ENCODE peak calls at places on chromosomes 3 and 15, in four cellular contexts. One of them, this sample, is unnamed.

GRCh38 chr3:155194973-155195372 is 98.5 kb downstream of the STRIT1 start:
- DNase-seq in H1: no peak
- DNase-seq in GM12878: no peak
- DNase-seq in K562: no peak
- DNase-seq in this sample: no peak

GRCh38 chr3:96201463-96201862 is 612.9 kb upstream of the EPHA6 start:
- DNase-seq in K562: no peak
- DNase-seq in H1: no peak
- DNase-seq in GM12878: no peak
- DNase-seq in this sample: no peak

GRCh38 chr3:113532698-113533533 is 561 bp downstream of the SIDT1 start:
- DNase-seq in H1: peak
- DNase-seq in GM12878: no peak
- DNase-seq in K562: no peak
- DNase-seq in this sample: no peak

GRCh38 chr15:73265536-73266153 is 103.1 kb downstream of the HCN4 start:
- DNase-seq in H1: peak
- DNase-seq in GM12878: no peak
- DNase-seq in K562: peak
- DNase-seq in this sample: peak

GRCh38 chr15:31345606-31346366 is 19.2 kb downstream of the KLF13 start:
- DNase-seq in GM12878: no peak
- DNase-seq in K562: no peak
- DNase-seq in H1: no peak
- DNase-seq in this sample: no peak

GRCh38 chr15:96331141-96331941 is 841 bp downstream of the NR2F2 start:
- DNase-seq in K562: peak
- DNase-seq in H1: peak
- DNase-seq in GM12878: no peak
- DNase-seq in this sample: no peak

GRCh38 chr15:31330836-31331235 is 4.2 kb downstream of the KLF13 start:
- DNase-seq in GM12878: no peak
- DNase-seq in K562: no peak
- DNase-seq in H1: no peak
- DNase-seq in this sample: no peak

GRCh38 chr3:50156991-50157493 is 1.9 kb downstream of the SEMA3F start:
- DNase-seq in GM12878: no peak
- DNase-seq in K562: peak
- DNase-seq in H1: peak
- DNase-seq in this sample: no peak

GRCh38 chr3:144629413-144629812 is 657.8 kb downstream of the DIPK2A start:
- DNase-seq in K562: no peak
- DNase-seq in H1: no peak
- DNase-seq in GM12878: no peak
- DNase-seq in this sample: no peak

GRCh38 chr3:183265157-183265642 is 12.1 kb downstream of the B3GNT5 start:
- DNase-seq in K562: no peak
- DNase-seq in H1: no peak
- DNase-seq in GM12878: no peak
- DNase-seq in this sample: no peak

DNA sequence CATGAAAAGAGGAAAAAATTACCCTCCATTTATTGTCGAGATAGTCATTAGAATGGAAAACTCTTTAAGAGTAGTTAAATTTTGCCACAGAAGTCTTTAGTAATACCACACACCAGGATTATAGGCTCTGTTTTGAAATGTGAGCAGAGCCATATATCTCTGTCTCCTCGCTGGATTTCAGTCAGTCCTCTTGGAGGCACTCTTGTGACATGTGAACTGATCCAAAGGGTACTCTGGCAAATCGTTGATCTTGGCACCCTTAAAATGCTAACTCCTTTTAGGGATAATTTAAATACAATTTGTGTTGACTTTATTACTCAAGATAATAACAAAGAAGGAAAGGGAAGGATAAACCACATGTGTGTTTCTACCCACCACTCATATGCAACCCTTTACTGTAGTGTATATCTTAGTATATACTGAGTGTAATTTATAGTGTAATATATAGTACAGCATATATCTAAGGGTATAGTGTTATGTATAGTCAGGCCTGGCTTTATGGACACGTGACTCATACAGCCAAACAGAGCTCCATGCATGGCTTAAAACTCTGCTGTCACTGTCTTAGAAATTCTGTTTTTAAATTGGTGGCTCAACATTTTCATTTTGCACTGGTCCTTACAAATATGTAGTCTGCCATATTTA is 12.3 kb upstream of the KPNA4 start:
- DNase-seq in GM12878: no peak
- DNase-seq in H1: no peak
- DNase-seq in K562: no peak
- DNase-seq in this sample: peak
- TF ChIP-seq CBX5 in GM12878: no peak
- TF ChIP-seq CBX5 in H1: no peak
- TF ChIP-seq CBX5 in K562: no peak
- TF ChIP-seq CBX5 in this sample: no peak

DNA sequence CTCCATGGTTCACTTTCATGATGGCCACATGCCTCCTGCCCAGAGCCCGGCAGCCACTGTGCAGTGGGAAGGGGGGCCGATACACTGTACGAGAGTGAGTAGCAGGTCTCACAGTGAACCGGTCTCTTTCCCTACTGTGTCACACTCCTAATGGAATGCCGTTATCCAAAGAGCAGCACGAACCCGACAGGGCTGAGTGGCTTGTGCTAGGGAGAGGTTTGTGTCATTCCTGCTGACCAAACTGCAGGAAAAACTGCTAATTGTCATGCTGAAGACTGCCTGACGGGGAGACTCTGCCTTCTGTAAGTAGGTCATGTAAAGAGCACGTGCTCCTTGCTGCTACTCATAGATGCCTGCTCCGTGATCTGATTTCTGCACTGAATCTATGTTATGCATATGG is 105.1 kb downstream of the ARPP21 start:
- DNase-seq in H1: no peak
- DNase-seq in K562: no peak
- DNase-seq in GM12878: no peak
- DNase-seq in this sample: no peak
- TF ChIP-seq CBX5 in H1: no peak
- TF ChIP-seq CBX5 in K562: no peak
- TF ChIP-seq CBX5 in GM12878: no peak
- TF ChIP-seq CBX5 in this sample: no peak

DNA sequence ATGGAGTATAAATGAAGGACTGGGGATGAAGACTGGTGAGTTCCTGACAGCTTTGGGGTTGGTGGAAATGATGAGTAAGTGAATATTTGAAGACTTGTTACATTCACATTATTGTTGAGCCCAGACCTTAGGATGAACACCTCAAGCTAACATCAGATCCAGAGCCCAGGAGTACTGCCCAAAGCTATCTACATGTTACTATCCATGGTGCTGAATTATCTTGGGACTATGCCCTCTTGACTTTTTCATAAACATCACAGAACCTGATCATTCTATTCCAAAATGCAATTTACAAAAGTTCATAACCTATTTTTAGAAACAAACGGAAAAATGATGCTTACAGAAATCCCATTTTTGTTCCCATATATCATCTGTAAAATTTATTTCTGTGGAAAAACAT is 613.3 kb downstream of the TUSC7 start:
- DNase-seq in K562: no peak
- DNase-seq in GM12878: no peak
- DNase-seq in H1: no peak
- DNase-seq in this sample: no peak
- TF ChIP-seq CBX5 in K562: no peak
- TF ChIP-seq CBX5 in GM12878: no peak
- TF ChIP-seq CBX5 in H1: no peak
- TF ChIP-seq CBX5 in this sample: no peak

GRCh38 chr15:60052796-60053195 is 48.7 kb downstream of the FOXB1 start:
- DNase-seq in K562: no peak
- DNase-seq in H1: no peak
- DNase-seq in GM12878: no peak
- DNase-seq in this sample: no peak
- TF ChIP-seq CBX5 in K562: no peak
- TF ChIP-seq CBX5 in H1: no peak
- TF ChIP-seq CBX5 in GM12878: no peak
- TF ChIP-seq CBX5 in this sample: no peak

GRCh38 chr3:109257269-109257668 is 59.0 kb downstream of the DPPA2 start:
- DNase-seq in GM12878: no peak
- DNase-seq in H1: no peak
- DNase-seq in K562: no peak
- DNase-seq in this sample: no peak
- TF ChIP-seq CBX5 in GM12878: no peak
- TF ChIP-seq CBX5 in H1: no peak
- TF ChIP-seq CBX5 in K562: no peak
- TF ChIP-seq CBX5 in this sample: no peak

GRCh38 chr3:156305672-156306071 is 185.3 kb downstream of the KCNAB1 start:
- DNase-seq in GM12878: no peak
- DNase-seq in H1: no peak
- DNase-seq in K562: no peak
- DNase-seq in this sample: no peak

GRCh38 chr3:156304406-156304805 is 184.0 kb downstream of the KCNAB1 start:
- DNase-seq in K562: no peak
- DNase-seq in H1: no peak
- DNase-seq in GM12878: no peak
- DNase-seq in this sample: no peak

GRCh38 chr3:156300929-156301806 is 180.8 kb downstream of the KCNAB1 start:
- DNase-seq in GM12878: no peak
- DNase-seq in K562: no peak
- DNase-seq in H1: no peak
- DNase-seq in this sample: no peak

GRCh38 chr3:156300373-156300772 is 180.0 kb downstream of the KCNAB1 start:
- DNase-seq in H1: no peak
- DNase-seq in GM12878: no peak
- DNase-seq in K562: no peak
- DNase-seq in this sample: no peak

DNA sequence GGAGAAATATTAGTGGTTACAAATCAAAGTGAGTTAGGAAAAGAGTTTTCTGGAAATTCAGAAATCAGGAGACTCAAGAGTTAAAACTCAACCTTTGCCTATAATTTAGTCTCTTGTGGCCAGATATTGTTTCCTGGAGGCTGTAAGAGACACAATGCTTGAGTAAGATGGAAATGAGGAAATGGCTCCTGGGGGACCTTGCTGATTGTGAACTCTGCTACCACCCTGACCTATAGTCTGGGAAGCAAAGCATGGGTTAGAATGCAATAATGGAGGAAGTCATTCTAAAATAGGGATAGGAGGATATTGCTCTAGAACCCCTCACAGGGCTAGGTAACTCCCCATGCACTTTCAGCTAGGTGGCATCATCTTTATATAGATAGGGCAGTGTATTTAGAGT is 182.9 kb downstream of the KCNAB1 start:
- DNase-seq in K562: no peak
- DNase-seq in GM12878: no peak
- DNase-seq in H1: no peak
- DNase-seq in this sample: no peak
- TF ChIP-seq CBX5 in K562: no peak
- TF ChIP-seq CBX5 in GM12878: no peak
- TF ChIP-seq CBX5 in H1: no peak
- TF ChIP-seq CBX5 in this sample: no peak

GRCh38 chr3:59108091-59108815 is 58.4 kb upstream of the CFAP20DC start:
- DNase-seq in GM12878: no peak
- DNase-seq in H1: no peak
- DNase-seq in K562: no peak
- DNase-seq in this sample: no peak

GRCh38 chr3:59101091-59101738 is 51.4 kb upstream of the CFAP20DC start:
- DNase-seq in GM12878: no peak
- DNase-seq in H1: no peak
- DNase-seq in K562: no peak
- DNase-seq in this sample: no peak

GRCh38 chr3:59106085-59106629 is 56.3 kb upstream of the CFAP20DC start:
- DNase-seq in H1: no peak
- DNase-seq in K562: no peak
- DNase-seq in GM12878: no peak
- DNase-seq in this sample: peak

DNA sequence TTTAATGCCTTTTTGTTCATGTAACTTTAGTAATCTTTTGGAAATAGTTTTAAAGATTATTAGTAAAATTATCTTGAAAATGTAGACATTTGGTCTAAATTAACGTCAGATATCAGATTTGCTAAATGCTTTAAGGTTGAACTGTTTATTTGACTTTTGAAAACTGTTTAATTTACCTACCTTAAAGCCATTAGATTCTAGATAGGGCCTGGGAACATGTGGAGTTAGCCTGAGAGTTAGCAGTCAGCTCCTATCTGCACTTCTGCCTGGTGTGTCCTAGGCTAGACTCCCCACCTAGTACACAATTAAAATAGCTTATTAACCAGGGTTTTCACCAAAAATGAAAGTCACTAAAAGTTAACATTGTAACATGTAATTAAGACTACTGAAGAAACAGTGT is 53.7 kb upstream of the CFAP20DC start:
- DNase-seq in H1: no peak
- DNase-seq in GM12878: no peak
- DNase-seq in K562: no peak
- DNase-seq in this sample: no peak
- TF ChIP-seq CBX5 in H1: no peak
- TF ChIP-seq CBX5 in GM12878: no peak
- TF ChIP-seq CBX5 in K562: no peak
- TF ChIP-seq CBX5 in this sample: no peak

GRCh38 chr3:157442729-157443128 is 6.1 kb downstream of the PTX3 start:
- DNase-seq in K562: no peak
- DNase-seq in GM12878: no peak
- DNase-seq in H1: no peak
- DNase-seq in this sample: no peak

GRCh38 chr3:157441102-157441622 is 4.5 kb downstream of the PTX3 start:
- DNase-seq in H1: no peak
- DNase-seq in K562: no peak
- DNase-seq in GM12878: no peak
- DNase-seq in this sample: no peak

GRCh38 chr3:157438371-157438735 is 1.7 kb downstream of the PTX3 start:
- DNase-seq in H1: no peak
- DNase-seq in GM12878: no peak
- DNase-seq in K562: no peak
- DNase-seq in this sample: no peak

GRCh38 chr3:157436583-157437300 is at the start of gene PTX3:
- DNase-seq in K562: no peak
- DNase-seq in GM12878: no peak
- DNase-seq in H1: no peak
- DNase-seq in this sample: no peak
- TF ChIP-seq CBX5 in K562: no peak
- TF ChIP-seq CBX5 in GM12878: no peak
- TF ChIP-seq CBX5 in H1: no peak
- TF ChIP-seq CBX5 in this sample: no peak

GRCh38 chr3:16199769-16200168 is 25.3 kb downstream of the GALNT15 start:
- DNase-seq in K562: no peak
- DNase-seq in GM12878: no peak
- DNase-seq in H1: no peak
- DNase-seq in this sample: no peak

GRCh38 chr3:16203031-16203430 is 28.6 kb downstream of the GALNT15 start:
- DNase-seq in GM12878: no peak
- DNase-seq in K562: no peak
- DNase-seq in H1: no peak
- DNase-seq in this sample: no peak

GRCh38 chr3:16204751-16205150 is 30.3 kb downstream of the GALNT15 start:
- DNase-seq in H1: no peak
- DNase-seq in GM12878: no peak
- DNase-seq in K562: no peak
- DNase-seq in this sample: no peak

GRCh38 chr3:16203671-16204629 is 29.5 kb downstream of the GALNT15 start:
- DNase-seq in GM12878: no peak
- DNase-seq in H1: no peak
- DNase-seq in K562: no peak
- DNase-seq in this sample: no peak

GRCh38 chr3:16200411-16200810 is 25.9 kb downstream of the GALNT15 start:
- DNase-seq in H1: no peak
- DNase-seq in GM12878: no peak
- DNase-seq in K562: no peak
- DNase-seq in this sample: no peak
- TF ChIP-seq CBX5 in H1: no peak
- TF ChIP-seq CBX5 in GM12878: no peak
- TF ChIP-seq CBX5 in K562: no peak
- TF ChIP-seq CBX5 in this sample: no peak